ENCODE peak calls at places on chromosome 15, in nine cellular contexts. J, S, H, G, F, T, A, X and C are unnamed samples.

GRCh38 chr15:68372291-68372811 is 59.6 kb downstream of the ITGA11 start:
- DNase-seq in T (no peak), H (peak), F (no peak), A (no peak), J (peak), X (no peak), G (no peak), S (peak), C (no peak)

GRCh38 chr15:38201714-38202113 is 50.9 kb upstream of the SPRED1 start:
- DNase-seq in H (no peak), F (no peak), X (no peak), S (no peak), T (no peak), A (no peak), J (no peak), G (no peak), C (no peak)

GRCh38 chr15:95577911-95578310 is 752.6 kb upstream of the NR2F2 start:
- DNase-seq in J (no peak), G (no peak), F (no peak), T (no peak), S (no peak), H (no peak), A (no peak), X (no peak), C (no peak)

GRCh38 chr15:77075528-77075927 is 4.6 kb upstream of the TSPAN3 start:
- DNase-seq in G (no peak), H (peak), S (no peak), X (no peak), A (no peak), T (peak), J (no peak), F (no peak), C (peak)

GRCh38 chr15:29792426-29793159 is 29.7 kb downstream of the TJP1 start:
- DNase-seq in T (no peak), G (no peak), X (peak), A (peak), S (no peak), H (no peak), J (no peak), F (no peak), C (no peak)

GRCh38 chr15:99970891-99971330 is 237.7 kb upstream of the LYSMD4 start:
- DNase-seq in A (no peak), G (no peak), X (no peak), J (no peak), F (peak), S (no peak), H (no peak), T (no peak), C (no peak)

GRCh38 chr15:88465633-88466219 is 1.5 kb downstream of the MRPL46 start:
- DNase-seq in T (peak), X (peak), J (peak), S (peak), F (no peak), A (peak), G (no peak), H (no peak), C (no peak)

GRCh38 chr15:80403712-80404056 is 498 bp upstream of the ARNT2 start:
- DNase-seq in G (no peak), A (no peak), S (peak), H (no peak), J (no peak), T (peak), F (no peak), X (no peak), C (no peak)

GRCh38 chr15:100171411-100171810 is 170.4 kb downstream of the ADAMTS17 start:
- DNase-seq in J (no peak), G (no peak), S (no peak), T (no peak), A (no peak), X (no peak), F (no peak), H (no peak), C (no peak)

GRCh38 chr15:28953573-28954195 is 67.9 kb downstream of the APBA2 start:
- DNase-seq in S (peak), H (no peak), T (no peak), A (no peak), F (no peak), G (no peak), J (no peak), X (no peak), C (no peak)

GRCh38 chr15:31776039-31776438 is 254.3 kb upstream of the CHRNA7 start:
- DNase-seq in F (no peak), G (no peak), H (no peak), J (no peak), A (no peak), S (no peak), T (no peak), X (no peak), C (no peak)

GRCh38 chr15:101022876-101023275 is 103.7 kb downstream of the LRRK1 start:
- DNase-seq in J (no peak), F (no peak), S (peak), A (no peak), H (no peak), X (no peak), T (no peak), G (no peak), C (peak)